ENCODE peak calls at places on chromosomes 13 and 19, in nine cellular contexts. Z is prostate gland, Q is brain microvascular endothelial cell, N is fibroblast of lung, R is upper lobe of left lung, D is BE2C, A is HCT116, O is cardiac muscle cell, F is thoracic aorta. B is an unnamed sample.

GRCh38 chr19:10419646-10420443 is 493 bp upstream of the PDE4A start:
- DNase-seq in N (peak), R (peak), Z (no peak), F (no peak), A (peak), Q (peak), D (peak), O (peak), B (peak)

GRCh38 chr13:40668335-40668734 is 1.9 kb upstream of the FOXO1 start:
- DNase-seq in D (no peak), A (no peak), O (peak), N (peak), R (no peak), F (no peak), Q (no peak), Z (peak), B (no peak)

GRCh38 chr13:49214917-49215376 is 5.2 kb upstream of the MLNR start:
- DNase-seq in F (no peak), Z (peak), R (no peak), N (no peak), O (peak), D (no peak), Q (no peak), A (peak), B (no peak)

GRCh38 chr19:20238025-20238623 is 71.1 kb downstream of the ZNF486 start:
- DNase-seq in Z (peak), A (no peak), N (peak), F (peak), Q (peak), R (peak), D (peak), O (peak), B (peak)

GRCh38 chr13:30730526-30730925 is 4.8 kb upstream of the ALOX5AP start:
- DNase-seq in O (no peak), A (no peak), R (no peak), Z (no peak), D (peak), Q (no peak), F (no peak), N (no peak), B (no peak)

GRCh38 chr13:50208826-50209335 is 193.6 kb downstream of the KCNRG start:
- DNase-seq in O (peak), A (no peak), N (peak), D (peak), F (no peak), Z (no peak), R (no peak), Q (peak), B (peak)

GRCh38 chr19:50735869-50736268 is 12.7 kb downstream of the CLEC11A start:
- DNase-seq in D (no peak), R (no peak), Z (no peak), Q (no peak), F (no peak), A (no peak), N (no peak), O (no peak), B (no peak)

GRCh38 chr13:24032674-24033073 is 127.8 kb upstream of the SPATA13 start:
- DNase-seq in N (no peak), F (no peak), Q (no peak), A (no peak), Z (no peak), R (no peak), O (peak), D (no peak), B (peak)

GRCh38 chr13:73985789-73986188 is 148.4 kb downstream of the KLF12 start:
- DNase-seq in N (no peak), Q (no peak), O (no peak), A (no peak), R (no peak), F (no peak), Z (no peak), D (no peak), B (no peak)

GRCh38 chr19:41869374-41869955 is 7.6 kb upstream of the CD79A start:
- DNase-seq in A (no peak), D (no peak), Q (no peak), R (no peak), F (no peak), Z (no peak), N (no peak), O (no peak), B (no peak)

GRCh38 chr19:5949792-5950305 is 28.1 kb downstream of the RANBP3 start:
- DNase-seq in R (no peak), Z (no peak), F (no peak), N (no peak), D (no peak), A (no peak), Q (no peak), O (no peak), B (no peak)

GRCh38 chr19:19447536-19448237 is 42.2 kb downstream of the GATAD2A start:
- DNase-seq in Q (no peak), O (no peak), F (no peak), Z (no peak), D (no peak), R (peak), N (no peak), A (no peak), B (no peak)

GRCh38 chr13:41603917-41604316 is 146.6 kb downstream of the RGCC start:
- DNase-seq in R (no peak), A (peak), F (no peak), D (peak), Z (no peak), Q (peak), O (peak), N (peak), B (peak)

GRCh38 chr19:40605201-40605971 is 4.2 kb downstream of the LTBP4 start:
- DNase-seq in Q (peak), N (peak), R (peak), D (peak), Z (peak), O (peak), F (no peak), A (peak), B (peak)

GRCh38 chr13:28753946-28754345 is 35.2 kb upstream of the SLC46A3 start:
- DNase-seq in A (no peak), Q (no peak), O (no peak), R (no peak), D (no peak), Z (no peak), N (no peak), F (no peak), B (no peak)

GRCh38 chr13:80239571-80240255 is 101.2 kb downstream of the SPRY2 start:
- DNase-seq in Z (no peak), R (no peak), F (no peak), D (no peak), O (no peak), A (no peak), N (no peak), Q (no peak), B (peak)

GRCh38 chr19:38707512-38708114 is 36.7 kb downstream of the CAPN12 start:
- DNase-seq in O (peak), N (no peak), Q (peak), R (no peak), A (no peak), F (no peak), Z (peak), D (no peak), B (peak)

GRCh38 chr19:46131485-46132143 is 7.1 kb upstream of the IGFL3 start:
- DNase-seq in Q (no peak), F (no peak), Z (no peak), N (peak), R (no peak), D (no peak), O (no peak), A (no peak), B (peak)

GRCh38 chr19:1648926-1649541 is 3.4 kb downstream of the TCF3 start:
- DNase-seq in D (no peak), F (no peak), O (no peak), R (peak), N (no peak), Z (no peak), Q (no peak), A (no peak), B (no peak)

GRCh38 chr19:1651061-1651547 is 1.3 kb downstream of the TCF3 start:
- DNase-seq in Q (no peak), N (peak), A (no peak), O (peak), F (no peak), Z (no peak), D (peak), R (peak), B (no peak)

GRCh38 chr19:1651548-1652394 is 644 bp downstream of the TCF3 start:
- DNase-seq in O (peak), Z (no peak), A (no peak), N (peak), Q (no peak), R (peak), D (peak), F (no peak), B (peak)

GRCh38 chr19:1649706-1650626 is 2.4 kb downstream of the TCF3 start:
- DNase-seq in Z (no peak), F (no peak), O (no peak), N (no peak), A (no peak), R (peak), D (peak), Q (no peak), B (no peak)

DNA sequence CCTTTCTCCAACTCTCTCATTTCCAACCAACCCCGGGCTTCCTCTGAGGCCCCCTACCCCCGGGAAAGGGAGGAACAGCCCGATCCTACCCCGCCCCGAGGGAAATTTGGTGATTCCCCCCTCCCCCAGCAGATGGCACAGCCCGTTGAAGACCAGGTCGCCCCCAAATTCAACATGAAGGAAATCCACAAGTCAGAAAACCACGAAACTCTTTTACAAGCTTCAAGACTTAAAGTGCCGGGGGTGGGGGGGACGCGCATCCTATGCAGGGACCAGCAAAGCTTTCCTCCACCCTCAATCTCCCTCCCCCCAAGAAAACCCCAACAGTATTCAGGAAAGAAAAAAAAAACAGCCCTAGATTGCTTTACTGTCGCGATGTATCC is 1.8 kb downstream of the TCF3 start:
- DNase-seq in R (no peak), Z (no peak), A (no peak), Q (no peak), D (peak), F (no peak), O (peak), N (peak), B (peak)
- TF ChIP-seq CTCF in R (no peak), Z (no peak), A (peak), Q (peak), D (no peak), F (no peak), O (no peak), N (no peak), B (peak)

DNA sequence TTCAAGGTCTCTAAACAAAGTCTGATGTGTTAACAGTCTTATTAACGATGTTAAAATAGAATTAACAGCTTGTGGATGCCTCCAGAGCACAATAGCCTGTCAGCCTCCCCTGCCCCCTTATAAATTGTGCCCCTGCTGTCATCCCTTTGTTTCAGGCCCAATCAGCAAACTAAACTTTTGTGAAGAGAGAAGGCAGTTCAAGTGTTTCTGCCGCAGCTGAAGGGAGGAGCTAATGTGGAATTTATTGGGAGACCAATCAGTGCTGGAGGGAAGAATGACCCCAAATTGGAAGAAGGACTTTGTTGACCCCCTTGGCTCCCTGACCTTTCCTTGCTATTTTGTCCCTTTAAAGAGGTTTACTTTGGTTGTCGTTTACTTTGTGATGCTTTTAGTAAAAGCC is 160.5 kb downstream of the TM9SF2 start:
- DNase-seq in O (no peak), F (no peak), N (no peak), Q (no peak), D (no peak), R (no peak), A (no peak), Z (no peak), B (no peak)
- H3K4me3 ChIP-seq in O (no peak), F (no peak), N (no peak), Q (no peak), D (no peak), R (no peak), A (no peak), Z (no peak), B (no peak)

DNA sequence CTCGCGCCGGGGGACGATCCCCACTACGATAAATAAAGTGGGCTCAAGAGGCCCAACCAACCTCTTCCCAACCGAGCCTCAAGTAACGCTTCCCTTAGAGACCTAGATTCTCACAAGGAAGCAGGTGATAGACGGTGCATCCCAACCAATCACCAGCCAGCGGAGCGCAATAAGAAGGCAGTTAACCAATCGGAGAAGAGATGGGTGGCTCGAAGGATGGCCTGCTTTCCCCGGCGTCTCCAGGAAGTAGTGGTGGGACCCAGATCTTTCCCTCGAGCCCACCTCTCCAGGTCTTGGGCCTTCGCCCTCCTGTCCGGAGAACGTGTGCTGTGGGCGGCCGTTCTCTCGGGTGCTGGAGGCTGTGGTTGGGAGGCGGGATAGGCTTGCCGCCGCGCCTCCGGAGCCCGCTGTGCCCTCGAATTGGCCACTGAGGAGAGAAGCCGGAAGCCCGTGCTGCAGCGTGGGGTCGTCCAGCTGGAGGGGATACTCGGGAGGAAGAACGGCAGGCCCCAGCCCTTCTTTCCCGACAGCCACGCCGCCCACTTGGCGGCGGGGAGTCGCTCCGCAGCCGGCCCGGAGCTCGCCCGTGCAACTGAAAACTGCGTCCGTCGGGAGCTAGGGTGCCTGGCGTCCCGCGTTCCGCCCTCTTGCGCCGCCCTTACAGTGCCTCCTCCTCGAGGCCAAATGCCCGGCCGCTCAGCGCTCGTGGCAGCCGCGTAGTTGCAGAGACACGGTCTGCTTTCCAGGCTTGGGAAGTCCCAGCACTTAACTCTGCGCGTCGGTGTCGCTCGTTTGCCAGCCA is at the start of gene RNF6:
- DNase-seq in R (peak), D (peak), O (peak), A (peak), F (peak), N (peak), Z (peak), Q (peak), B (peak)
- TF ChIP-seq CTCF in R (no peak), D (no peak), O (no peak), A (no peak), F (no peak), N (no peak), Z (no peak), Q (peak), B (peak)

DNA sequence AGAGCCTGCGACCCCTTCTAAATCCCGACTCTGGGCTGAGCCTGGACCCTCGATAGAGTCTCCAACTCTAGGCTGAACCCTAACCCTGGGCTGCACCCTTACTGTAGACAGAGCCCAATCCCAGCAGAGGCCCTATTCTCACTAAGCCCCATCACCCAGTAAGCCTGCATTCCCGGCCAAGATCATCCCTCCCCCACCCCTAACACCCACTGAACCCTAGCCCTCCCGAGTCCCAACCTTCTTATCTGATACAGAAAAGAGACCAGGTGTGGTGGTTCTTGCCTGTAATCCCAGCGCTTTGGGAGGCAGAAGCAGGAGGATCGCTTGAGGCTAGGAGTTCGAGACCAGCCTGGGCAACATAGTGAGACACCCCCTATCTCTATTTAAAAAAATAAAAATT is 2.6 kb upstream of the TNFAIP8L1 start:
- DNase-seq in D (no peak), A (no peak), N (no peak), Q (no peak), F (no peak), R (no peak), Z (no peak), O (no peak), B (no peak)
- H3K4me3 ChIP-seq in D (no peak), A (peak), N (peak), Q (no peak), F (peak), R (peak), Z (no peak), O (no peak), B (peak)

GRCh38 chr19:36054119-36054732 is at the start of gene THAP8:
- DNase-seq in A (peak), F (peak), O (peak), Z (peak), Q (peak), N (peak), R (peak), D (peak), B (peak)
- TF ChIP-seq CTCF in A (peak), F (peak), O (peak), Z (peak), Q (peak), N (peak), R (no peak), D (peak), B (peak)

GRCh38 chr19:48117515-48118330 is 7.1 kb upstream of the PLA2G4C start:
- DNase-seq in N (no peak), D (no peak), F (no peak), Z (no peak), R (no peak), Q (no peak), A (no peak), O (no peak), B (no peak)
- H3K4me3 ChIP-seq in N (no peak), D (no peak), F (no peak), Z (no peak), R (no peak), Q (no peak), A (no peak), O (no peak), B (no peak)

DNA sequence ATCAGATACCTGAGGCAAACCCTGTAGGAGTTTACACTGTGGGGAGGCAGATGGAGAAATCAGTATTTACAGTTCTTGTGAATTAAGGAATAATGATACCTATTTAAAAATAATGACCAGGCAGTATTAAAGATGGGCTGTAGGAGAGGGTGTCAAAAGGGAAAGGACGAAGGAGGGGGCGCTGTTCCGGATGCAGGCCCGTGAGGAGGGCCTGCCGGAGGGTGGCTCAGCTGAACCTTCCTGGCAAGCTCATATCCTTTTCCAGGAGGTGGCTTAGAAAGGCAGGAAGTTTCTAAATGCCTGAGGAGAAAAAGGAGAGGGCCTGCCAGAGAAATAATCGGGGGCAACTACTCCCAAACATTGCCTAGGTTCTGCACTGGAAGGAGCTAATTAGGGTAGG is 46.6 kb downstream of the MBNL2 start:
- DNase-seq in F (no peak), A (no peak), Z (no peak), Q (no peak), O (peak), N (no peak), R (peak), D (no peak), B (no peak)
- TF ChIP-seq CTCF in F (no peak), A (no peak), Z (no peak), Q (peak), O (peak), N (no peak), R (no peak), D (no peak), B (peak)